ENCODE peak calls at places on chromosomes 2 and 18, in eight cellular contexts. E is non-pigmented ciliary epithelial cell; R is activated CD4-positive, alpha-beta T cell treated with anti-CD3 and anti-CD28 coated beads, Interleukin-2, amount 50 U/mL, for 24 hours; L is Right ventricle myocardium inferior; P is naive B cell; Q is iris pigment epithelial cell; I is KBM-7; N is posterior cingulate gyrus. X is an unnamed sample.

GRCh38 chr2:64807417-64807816 is 153.7 kb upstream of the SERTAD2 start:
- DNase-seq in N (no peak), Q (peak), E (peak), R (no peak), L (no peak), P (no peak), I (no peak), X (peak)

GRCh38 chr2:69013837-69014796 is 1.1 kb downstream of the ANTXR1 start:
- DNase-seq in E (no peak), I (peak), P (no peak), R (no peak), L (no peak), N (no peak), Q (peak), X (no peak)

GRCh38 chr2:205936446-205936845 is 149.5 kb downstream of the INO80D start:
- DNase-seq in N (no peak), L (no peak), E (no peak), R (no peak), Q (no peak), I (no peak), P (no peak), X (no peak)

GRCh38 chr2:160214461-160215055 is 14.5 kb upstream of the ITGB6 start:
- DNase-seq in N (no peak), L (no peak), P (no peak), I (no peak), E (peak), R (no peak), Q (peak), X (peak)

GRCh38 chr2:26178746-26179436 is 6.0 kb downstream of the GAREM2 start:
- DNase-seq in Q (no peak), E (no peak), R (no peak), L (peak), P (no peak), N (peak), I (no peak), X (no peak)

GRCh38 chr2:239303711-239304532 is 96.9 kb downstream of the HDAC4 start:
- DNase-seq in Q (no peak), I (no peak), L (no peak), P (no peak), E (no peak), N (peak), R (no peak), X (no peak)

GRCh38 chr18:76445741-76446232 is 49.3 kb downstream of the ZNF516 start:
- DNase-seq in E (no peak), Q (no peak), N (peak), I (no peak), L (peak), R (no peak), P (no peak), X (no peak)

GRCh38 chr2:237434916-237435315 is 21.0 kb upstream of the COL6A3 start:
- DNase-seq in P (no peak), E (no peak), I (peak), Q (peak), R (no peak), L (no peak), N (peak), X (no peak)

GRCh38 chr2:240920783-240921231 is 14.7 kb downstream of the CROCC2 start:
- DNase-seq in Q (peak), E (no peak), L (peak), R (no peak), P (no peak), I (no peak), N (peak), X (no peak)

GRCh38 chr18:38427234-38427633 is 861.6 kb upstream of the CELF4 start:
- DNase-seq in E (no peak), I (no peak), Q (no peak), L (no peak), N (no peak), R (no peak), P (no peak), X (no peak)